ENCODE peak calls at places on chromosomes 1 and 21, in five cellular contexts. R is fibroblast of lung; F is colonic mucosa; A is CD8-positive, alpha-beta memory T cell; C is heart left ventricle. E is an unnamed sample. For H3K36me3, the result is how much of the 10 kb centered on the place peaks cover.

GRCh38 chr1:53061123-53061858 is 722 bp upstream of the PODN start:
- DNase-seq in F (no peak), C (no peak), R (peak), A (no peak), E (no peak)

GRCh38 chr1:179124866-179125265 is 43.0 kb downstream of the TOR3A start:
- DNase-seq in F (no peak), A (no peak), C (no peak), R (peak), E (peak)

GRCh38 chr1:201656670-201657032 is 117.7 kb downstream of the NAV1 start:
- DNase-seq in F (peak), R (peak), C (no peak), A (no peak), E (no peak)

GRCh38 chr1:198620951-198621824 is 17.7 kb upstream of the PTPRC start:
- DNase-seq in C (no peak), A (peak), R (no peak), F (no peak), E (no peak)

GRCh38 chr1:54922921-54923421 is 36.0 kb upstream of the DHCR24 start:
- DNase-seq in C (peak), F (no peak), R (no peak), A (no peak), E (peak)

GRCh38 chr1:18724001-18724411 is 93.4 kb downstream of the PAX7 start:
- DNase-seq in F (no peak), R (no peak), A (no peak), C (no peak), E (no peak)

GRCh38 chr1:28915036-28915895 is 897 bp downstream of the EPB41 start:
- DNase-seq in F (peak), R (peak), A (peak), C (no peak), E (peak)

GRCh38 chr1:236868625-236869467 is 73.8 kb downstream of the MTR start:
- DNase-seq in A (peak), F (peak), C (no peak), R (peak), E (peak)

GRCh38 chr1:47709302-47710074 is 271.6 kb downstream of the FOXD2 start:
- DNase-seq in R (no peak), C (no peak), A (no peak), F (peak), E (no peak)

GRCh38 chr1:39657402-39657801 is 14.5 kb downstream of the NT5C1A start:
- DNase-seq in R (no peak), A (no peak), C (no peak), F (no peak), E (peak)

GRCh38 chr1:43232482-43232881 is 37.3 kb upstream of the TMEM125 start:
- DNase-seq in A (no peak), R (no peak), F (no peak), C (no peak), E (no peak)

GRCh38 chr1:24027838-24028468 is 47.8 kb upstream of the SRSF10 start:
- DNase-seq in R (peak), C (no peak), A (no peak), F (no peak), E (no peak)

GRCh38 chr1:220810963-220811362 is 24.2 kb downstream of the MTARC1 start:
- DNase-seq in C (no peak), R (no peak), A (no peak), F (no peak), E (no peak)

DNA sequence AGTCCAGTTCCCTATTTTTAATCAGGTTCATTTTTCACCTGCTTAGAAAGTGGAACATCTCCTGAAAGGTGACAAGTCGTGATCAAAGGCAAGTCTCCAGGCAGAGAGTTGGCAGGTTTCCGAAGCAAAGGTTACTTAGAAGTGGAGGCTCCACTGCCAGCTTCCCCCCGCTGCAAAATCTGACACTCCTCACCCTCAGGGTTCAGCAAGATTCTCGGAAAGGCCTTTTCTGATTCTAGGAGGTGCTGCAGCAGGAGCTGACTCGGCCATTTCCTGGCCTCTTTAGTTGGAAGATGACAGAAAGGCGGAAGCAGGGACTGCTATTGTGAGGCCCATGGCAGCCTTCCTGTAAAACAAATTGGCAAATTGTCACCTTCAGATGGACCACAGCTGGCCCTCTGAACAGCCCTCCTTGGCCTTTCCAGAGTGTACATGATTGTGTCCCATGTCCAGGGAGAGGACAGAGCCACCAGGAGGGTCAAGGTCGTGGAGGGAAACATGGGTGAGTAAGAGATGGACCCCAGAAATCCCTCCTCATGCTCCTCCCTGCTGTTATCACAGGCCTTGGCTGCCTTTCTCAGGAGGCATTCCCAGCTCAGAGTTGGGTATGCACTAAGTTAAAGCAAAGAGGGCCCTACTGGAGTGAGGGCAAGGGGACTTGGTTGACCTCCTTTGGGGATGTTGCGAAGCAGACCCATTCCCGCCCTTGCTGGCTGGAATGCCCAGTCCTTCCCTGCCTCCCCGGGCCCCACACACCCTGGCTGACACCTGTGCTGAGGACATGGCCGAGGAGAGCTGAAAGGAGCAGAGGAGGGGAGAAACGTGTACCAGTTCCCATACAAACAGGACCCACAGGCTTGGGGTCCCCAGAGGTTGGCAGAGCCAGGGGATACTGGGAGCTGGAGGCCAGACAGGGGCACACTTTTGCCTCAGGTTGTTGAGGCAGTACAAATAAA is 115.5 kb upstream of the IRF2BP2 start:
- DNase-seq in A (no peak), C (peak), F (peak), R (peak), E (no peak)
- H3K4me3 ChIP-seq in A (peak), C (peak), F (no peak), R (no peak), E (no peak)

GRCh38 chr1:75521658-75522057 is 89.3 kb downstream of the SLC44A5 start:
- DNase-seq in A (no peak), C (no peak), F (no peak), R (no peak), E (no peak)
- H3K36me3 ChIP-seq in A (under half), C (under half), F (under half), R (under half), E (under half)

GRCh38 chr21:45972716-45973474 is 8.7 kb upstream of the COL6A1 start:
- DNase-seq in C (peak), A (no peak), R (peak), F (no peak), E (peak)
- H3K4me3 ChIP-seq in C (peak), A (peak), R (peak), F (peak), E (peak)

DNA sequence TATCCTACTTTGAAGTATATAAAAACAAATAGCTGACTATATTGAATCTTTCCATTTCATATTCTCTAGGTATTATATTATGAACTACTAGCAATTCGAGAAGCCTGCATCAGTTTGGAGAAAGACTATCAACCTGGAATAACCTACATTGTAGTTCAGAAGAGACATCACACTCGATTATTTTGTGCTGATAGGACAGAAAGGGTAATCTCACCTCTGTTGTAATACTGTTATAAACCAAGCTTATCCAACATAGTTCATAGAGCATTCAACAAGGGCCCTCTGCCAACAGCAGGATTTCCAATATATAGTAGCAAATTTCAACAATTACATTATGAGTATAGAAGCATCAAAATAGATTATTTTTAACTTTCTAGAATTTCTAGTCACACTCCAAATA is 43.7 kb upstream of the TEKT2 start:
- DNase-seq in C (no peak), R (no peak), A (no peak), F (no peak), E (no peak)
- H3K36me3 ChIP-seq in C (under half), R (under half), A (under half), F (under half), E (under half)

DNA sequence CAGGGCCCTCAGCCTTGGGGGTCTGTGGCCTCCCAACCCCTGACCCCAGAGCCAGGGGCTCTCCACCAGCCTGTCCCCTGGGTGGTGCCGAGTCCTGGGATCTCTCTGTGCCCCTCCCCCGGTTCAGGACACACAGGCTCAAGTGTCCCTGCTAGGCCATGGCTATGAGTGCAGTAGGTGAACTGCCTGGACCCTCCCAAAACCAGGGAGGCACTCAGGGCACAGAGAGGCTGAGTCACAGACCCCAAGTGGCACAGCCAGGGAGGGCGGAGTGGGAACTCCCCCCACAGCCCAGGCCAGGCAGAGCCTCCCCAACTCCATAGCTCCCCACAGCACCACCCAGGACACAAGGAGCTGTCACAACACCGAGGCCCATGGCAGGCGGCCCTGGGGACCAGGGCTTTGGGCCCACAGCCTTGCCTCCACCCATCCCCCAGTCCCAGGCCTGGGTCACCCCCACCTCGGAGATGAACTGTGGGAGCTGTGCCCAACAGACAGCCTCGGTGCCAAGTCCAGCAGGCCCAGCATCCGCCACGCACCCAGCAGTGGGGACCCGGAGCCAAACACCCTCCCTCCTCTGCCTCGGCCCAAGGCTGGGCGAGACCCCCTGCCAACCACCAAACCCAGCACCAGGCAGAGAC is 3.2 kb downstream of the DVL1 start:
- DNase-seq in R (no peak), A (no peak), F (no peak), C (no peak), E (no peak)
- H3K4me3 ChIP-seq in R (no peak), A (no peak), F (no peak), C (no peak), E (no peak)

DNA sequence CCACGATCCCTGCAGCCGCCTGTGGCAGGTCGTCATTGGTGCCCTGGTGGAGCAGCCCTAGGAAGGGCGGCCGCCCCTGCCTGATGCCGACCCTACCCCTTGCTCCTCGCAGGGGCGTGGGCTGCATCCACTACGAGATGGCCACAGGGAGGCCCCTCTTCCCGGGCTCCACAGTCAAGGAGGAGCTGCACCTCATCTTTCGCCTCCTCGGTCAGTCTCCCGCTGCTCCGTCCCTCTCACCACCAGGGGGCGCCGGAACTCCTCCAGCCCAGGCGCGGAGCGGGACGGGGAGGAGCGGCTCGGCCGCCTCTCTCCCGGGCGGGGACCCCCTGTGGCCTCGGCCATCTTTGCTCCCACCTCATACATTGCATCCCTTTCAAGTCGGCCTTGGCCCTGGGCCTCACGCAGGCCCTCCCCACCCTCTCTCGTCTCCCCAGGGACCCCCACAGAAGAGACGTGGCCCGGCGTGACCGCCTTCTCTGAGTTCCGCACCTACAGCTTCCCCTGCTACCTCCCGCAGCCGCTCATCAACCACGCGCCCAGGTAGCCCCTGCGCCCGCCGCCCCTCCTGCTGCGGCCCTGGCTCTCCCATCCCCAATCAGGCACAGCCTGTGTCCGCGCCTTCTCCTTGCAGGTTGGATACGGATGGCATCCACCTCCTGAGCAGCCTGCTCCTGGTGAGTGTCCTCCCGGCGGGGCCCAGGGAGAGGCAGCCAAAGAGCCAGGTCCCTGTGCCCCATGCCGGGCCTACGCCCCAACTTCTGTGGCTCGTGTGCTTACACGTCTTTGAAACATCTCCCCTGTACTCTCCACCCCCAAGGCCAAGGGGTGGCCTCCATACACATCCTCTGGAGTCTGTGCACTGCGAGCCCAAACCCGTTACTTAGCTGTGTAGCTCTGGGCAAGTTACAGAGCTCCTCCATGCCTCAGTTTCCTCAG is 24.7 kb downstream of the CDK18 start:
- DNase-seq in R (peak), A (peak), F (peak), C (peak), E (peak)
- H3K36me3 ChIP-seq in R (under half), A (under half), F (under half), C (under half), E (under half)

GRCh38 chr1:2233997-2234761 is 6.1 kb downstream of the SKI start:
- DNase-seq in R (peak), F (peak), A (peak), C (peak), E (peak)
- H3K4me3 ChIP-seq in R (peak), F (peak), A (peak), C (peak), E (peak)

GRCh38 chr1:21870611-21871010 is 58.5 kb downstream of the LDLRAD2 start:
- DNase-seq in F (no peak), C (no peak), R (no peak), A (no peak), E (no peak)
- H3K36me3 ChIP-seq in F (under half), C (under half), R (under half), A (under half), E (half or more)

DNA sequence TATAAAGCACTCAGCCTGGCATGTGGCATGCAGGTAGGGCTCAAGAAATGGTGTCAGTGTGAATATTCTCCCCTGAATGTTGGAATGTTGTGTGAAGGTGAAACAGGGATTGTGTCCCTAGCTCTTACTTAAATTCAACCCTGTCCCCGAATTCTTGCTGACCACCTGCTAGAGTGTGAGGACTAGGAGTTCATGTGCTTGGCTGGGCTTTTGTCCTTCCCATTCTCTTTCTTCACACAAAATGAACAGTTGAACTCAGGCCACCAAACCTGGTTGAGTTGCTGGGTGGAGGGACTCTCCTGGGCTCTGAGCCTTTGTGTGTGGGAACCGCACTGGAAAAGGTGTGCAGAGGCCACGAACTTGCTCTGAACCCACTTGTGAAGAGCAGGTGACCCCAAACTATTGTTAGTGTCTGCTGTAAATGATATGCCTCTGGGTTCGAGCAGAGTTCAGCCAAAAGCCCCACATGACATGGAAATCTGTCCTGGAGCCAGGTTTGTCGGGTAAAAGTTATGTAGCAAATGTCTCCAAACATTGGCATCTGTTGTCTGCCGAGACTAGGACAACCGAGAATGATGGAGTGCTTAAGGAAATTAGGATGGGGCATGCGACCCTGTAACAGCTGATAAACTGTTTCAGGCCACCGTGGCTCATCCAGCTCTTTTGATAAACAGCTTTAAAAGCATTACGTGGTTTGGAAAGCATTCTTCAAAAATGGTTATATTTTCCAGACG is 144.2 kb downstream of the DHRS3 start:
- DNase-seq in A (no peak), C (peak), R (peak), F (no peak), E (no peak)
- H3K4me3 ChIP-seq in A (peak), C (no peak), R (no peak), F (no peak), E (no peak)